ENCODE peak calls at places on chromosomes 7 and 10, in five cellular contexts. K is IMR-90, Y is HCT116, Z is AG04450, Q is GM20000. X is an unnamed sample.

GRCh38 chr10:30709229-30709628 is 79.7 kb upstream of the LYZL2 start:
- DNase-seq in Q (no peak), Z (no peak), K (no peak), Y (no peak), X (no peak)

GRCh38 chr10:18140957-18141888 is 999 bp downstream of the CACNB2 start:
- DNase-seq in Z (no peak), Y (no peak), Q (peak; percentile 16), K (no peak), X (peak; percentile 25)

GRCh38 chr7:108246227-108246837 is 116.2 kb upstream of the LAMB4 start:
- DNase-seq in Y (peak; percentile 61), Q (peak; percentile 40), K (peak; percentile 96), Z (peak; percentile 70), X (peak; percentile 98)

GRCh38 chr10:122277737-122278136 is 6.6 kb downstream of the BTBD16 start:
- DNase-seq in Z (no peak), Y (no peak), K (no peak), Q (no peak), X (no peak)

GRCh38 chr10:49308881-49309280 is 9.9 kb downstream of the C10orf71 start:
- DNase-seq in Q (no peak), Z (no peak), Y (no peak), K (no peak), X (no peak)

GRCh38 chr10:93495654-93496321 is 624 bp upstream of the CEP55 start:
- DNase-seq in Z (no peak), Q (peak; percentile 15), K (no peak), Y (no peak), X (peak; percentile 51)

GRCh38 chr10:99266383-99266782 is 30.7 kb upstream of the HPSE2 start:
- DNase-seq in Y (no peak), Z (no peak), K (no peak), Q (no peak), X (no peak)

GRCh38 chr7:30731619-30732018 is 20.3 kb upstream of the INMT start:
- DNase-seq in K (no peak), Y (no peak), Z (no peak), Q (no peak), X (no peak)

GRCh38 chr10:48708144-48708543 is 23.5 kb downstream of the WDFY4 start:
- DNase-seq in Z (no peak), Y (no peak), Q (no peak), K (peak; percentile 25), X (no peak)

GRCh38 chr10:60911216-60911615 is 32.8 kb downstream of the RHOBTB1 start:
- DNase-seq in Q (no peak), Z (no peak), K (no peak), Y (no peak), X (no peak)

GRCh38 chr10:13608246-13608853 is 21.6 kb downstream of the PRPF18 start:
- DNase-seq in Z (no peak), K (no peak), Y (no peak), Q (no peak), X (no peak)

GRCh38 chr10:47454294-47455058 is 29.4 kb downstream of the ANXA8 start:
- DNase-seq in Y (no peak), Z (no peak), Q (no peak), K (no peak), X (no peak)

GRCh38 chr10:62270020-62270419 is 1.4 kb upstream of the RTKN2 start:
- DNase-seq in Q (no peak), Z (no peak), K (no peak), Y (no peak), X (peak; percentile 10)

GRCh38 chr7:127782550-127783266 is 130.7 kb downstream of the SND1 start:
- DNase-seq in K (peak; percentile 38), Y (no peak), Z (no peak), Q (no peak), X (peak; percentile 25)

GRCh38 chr10:79402951-79403350 is 42.5 kb downstream of the ZCCHC24 start:
- DNase-seq in Z (no peak), K (no peak), Q (no peak), Y (no peak), X (no peak)

GRCh38 chr7:79507161-79507560 is 53.7 kb upstream of the MAGI2 start:
- DNase-seq in Z (no peak), K (no peak), Q (no peak), Y (no peak), X (no peak)

GRCh38 chr10:79246606-79247275 is 100.5 kb upstream of the PPIF start:
- DNase-seq in Q (no peak), K (no peak), Y (no peak), Z (no peak), X (peak; percentile 60)

GRCh38 chr10:62528441-62528840 is 154.3 kb downstream of the ZNF365 start:
- DNase-seq in Q (peak; percentile 67), K (no peak), Y (no peak), Z (no peak), X (no peak)

GRCh38 chr10:87775766-87776165 is 42.3 kb downstream of the ATAD1 start:
- DNase-seq in Q (no peak), K (peak; percentile 60), Y (no peak), Z (no peak), X (peak; percentile 19)

GRCh38 chr10:121088524-121088923 is 237.4 kb downstream of the WDR11 start:
- DNase-seq in Z (no peak), Q (no peak), K (no peak), Y (no peak), X (no peak)

GRCh38 chr7:25388681-25389080 is 160.4 kb upstream of the NPVF start:
- DNase-seq in K (no peak), Q (no peak), Y (no peak), Z (no peak), X (no peak)

DNA sequence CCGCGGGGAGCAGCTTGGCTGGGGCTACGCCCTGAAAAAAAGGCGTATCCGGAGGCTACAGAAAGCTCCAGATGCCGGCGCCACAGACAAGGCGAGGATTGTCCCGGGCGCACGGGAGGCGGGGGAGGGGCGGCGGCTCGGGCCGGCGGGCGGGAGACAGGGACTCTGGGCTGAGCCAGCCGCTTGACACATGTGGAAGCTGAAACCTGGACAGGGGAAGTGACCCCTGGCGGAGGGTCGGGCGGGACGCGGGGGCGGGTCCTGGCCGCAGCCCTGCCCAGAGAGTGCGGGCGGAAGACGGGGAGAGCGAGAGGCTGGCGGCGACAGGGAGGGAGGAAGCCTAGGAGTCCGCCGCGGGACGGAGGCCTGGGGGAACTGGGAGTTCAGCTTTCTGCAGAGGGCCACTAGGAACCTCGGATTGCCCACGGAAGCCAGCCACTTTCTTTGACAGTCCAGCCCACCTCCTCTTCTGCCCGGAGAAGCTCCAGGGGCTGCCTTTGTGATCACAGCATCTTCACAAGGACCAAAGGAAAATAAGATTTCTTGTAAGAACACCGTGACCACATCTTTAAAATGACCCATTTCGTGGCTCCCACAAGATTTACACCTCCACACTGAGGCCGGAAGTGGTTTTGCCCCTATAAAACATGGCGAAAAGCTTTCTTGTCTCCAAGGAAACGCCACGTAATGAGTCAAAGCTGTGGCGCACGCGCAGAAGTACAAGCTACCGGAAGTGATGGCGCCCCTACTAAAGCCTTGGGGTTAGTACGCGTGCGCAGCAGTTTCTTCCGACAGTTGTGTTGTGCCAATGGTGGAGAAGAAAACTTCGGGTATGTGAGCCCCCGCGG is at the start of the genes PLOD3 and ZNHIT1:
- DNase-seq in Q (peak; percentile 99), Z (peak; percentile 95), K (peak; percentile 97), Y (peak; percentile 96), X (peak; percentile 98)
- TF ChIP-seq CTCF in Q (no peak), Z (peak; percentile 11), K (peak; percentile 11), Y (no peak), X (no peak)

GRCh38 chr10:69406302-69406811 is 10.4 kb downstream of the TACR2 start:
- DNase-seq in Q (no peak), K (no peak), Z (no peak), Y (no peak), X (no peak)

GRCh38 chr10:69408318-69409175 is 8.2 kb downstream of the TACR2 start:
- DNase-seq in Y (peak; percentile 88), Z (peak; percentile 85), K (peak; percentile 89), Q (peak; percentile 97), X (peak; percentile 92)

GRCh38 chr10:69409176-69409495 is 7.6 kb downstream of the TACR2 start:
- DNase-seq in Q (no peak), K (no peak), Y (no peak), Z (no peak), X (no peak)

GRCh38 chr10:69406816-69407580 is 9.7 kb downstream of the TACR2 start:
- DNase-seq in K (no peak), Z (no peak), Q (no peak), Y (no peak), X (no peak)

GRCh38 chr10:69407621-69408301 is 9.0 kb downstream of the TACR2 start:
- DNase-seq in Y (no peak), Q (peak; percentile 50), K (no peak), Z (no peak), X (no peak)
- TF ChIP-seq CTCF in Y (peak; percentile 52), Q (no peak), K (peak; percentile 17), Z (no peak), X (no peak)

GRCh38 chr10:119253433-119254174 is 46.2 kb downstream of the GRK5 start:
- DNase-seq in Q (no peak), K (peak; percentile 96), Z (peak; percentile 85), Y (peak; percentile 97), X (peak; percentile 95)

GRCh38 chr10:119251315-119251708 is 43.9 kb downstream of the GRK5 start:
- DNase-seq in Z (no peak), Q (no peak), K (peak; percentile 85), Y (no peak), X (peak; percentile 94)

GRCh38 chr10:119252470-119253151 is 45.2 kb downstream of the GRK5 start:
- DNase-seq in Y (no peak), Q (no peak), Z (no peak), K (no peak), X (no peak)

GRCh38 chr10:119250641-119251314 is 43.4 kb downstream of the GRK5 start:
- DNase-seq in Z (peak; percentile 72), Y (no peak), Q (no peak), K (peak; percentile 98), X (peak; percentile 97)

GRCh38 chr10:119252051-119252465 is 44.7 kb downstream of the GRK5 start:
- DNase-seq in Q (no peak), K (peak; percentile 37), Y (no peak), Z (no peak), X (peak; percentile 48)
- TF ChIP-seq CTCF in Q (no peak), K (peak; percentile 31), Y (no peak), Z (peak; percentile 48), X (peak; percentile 12)

GRCh38 chr7:87933605-87933952 is 472 bp upstream of the ADAM22 start:
- DNase-seq in Y (no peak), K (no peak), Z (no peak), Q (peak; percentile 15), X (no peak)

GRCh38 chr7:87934699-87935372 is 785 bp downstream of the ADAM22 start:
- DNase-seq in Z (no peak), K (no peak), Q (peak; percentile 52), Y (no peak), X (peak; percentile 19)

GRCh38 chr7:87935373-87935706 is 1.3 kb downstream of the ADAM22 start:
- DNase-seq in Q (no peak), Z (no peak), Y (no peak), K (no peak), X (no peak)

DNA sequence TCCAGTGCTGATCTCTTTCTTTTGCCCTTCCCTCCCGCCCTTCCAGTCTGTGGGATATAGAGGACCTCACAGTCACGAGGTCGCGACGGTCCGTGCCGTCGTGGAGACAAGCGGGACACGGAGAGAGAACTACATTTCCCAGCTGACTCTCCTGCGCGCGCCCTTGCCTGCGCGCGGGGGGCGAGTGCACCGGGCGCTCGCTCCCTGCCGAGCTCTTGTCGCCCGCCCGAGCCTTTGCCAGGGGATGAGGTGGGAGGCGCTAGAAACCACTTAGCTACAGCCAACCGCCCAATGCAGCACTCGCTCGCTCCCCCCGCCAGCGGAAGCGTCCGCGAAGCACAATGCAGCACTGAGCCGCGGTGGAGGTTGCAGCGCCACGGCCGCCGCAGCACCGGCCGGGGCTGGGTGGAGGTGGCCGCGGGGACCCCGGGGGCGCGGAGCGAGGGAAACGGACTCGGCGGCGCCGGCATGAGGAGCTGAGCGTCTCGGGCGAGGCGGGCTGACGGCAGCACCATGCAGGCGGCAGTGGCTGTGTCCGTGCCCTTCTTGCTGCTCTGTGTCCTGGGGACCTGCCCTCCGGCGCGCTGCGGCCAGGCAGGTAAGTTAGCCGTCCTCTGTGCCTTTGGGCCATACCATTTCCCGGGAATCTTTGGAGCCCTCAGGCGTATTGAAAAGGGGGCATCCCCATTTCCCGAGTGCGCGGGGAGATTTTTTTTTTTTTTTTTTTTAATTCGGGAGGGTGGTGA is at the start of gene ADAM22:
- DNase-seq in Z (peak; percentile 6), Q (peak; percentile 94), Y (peak; percentile 87), K (peak; percentile 64), X (peak; percentile 77)
- TF ChIP-seq CTCF in Z (no peak), Q (no peak), Y (no peak), K (no peak), X (no peak)

X was measured in fibroblast of mammary gland.